ENCODE peak calls at places on chromosomes 5 and 9, in eight cellular contexts. W is sigmoid colon, M is fibroblast of mammary gland, G is A549, I is left ventricle myocardium inferior, D is HFF-Myc, U is foreskin fibroblast, P is stomach. N is an unnamed sample.

GRCh38 chr9:27047126-27047525 is 41.7 kb upstream of the LRRC19 start:
- DNase-seq in W (no peak), M (no peak), G (no peak), I (no peak), D (no peak), U (no peak), P (no peak), N (no peak)

GRCh38 chr9:83199240-83199639 is 136.3 kb upstream of the RASEF start:
- DNase-seq in W (no peak), M (peak), G (peak), I (no peak), D (no peak), U (peak), P (peak), N (peak)

GRCh38 chr5:180006116-180006515 is 65.4 kb downstream of the RNF130 start:
- DNase-seq in W (no peak), M (no peak), G (no peak), I (no peak), D (no peak), U (no peak), P (no peak), N (peak)

GRCh38 chr5:131534995-131535394 is 100.0 kb downstream of the RAPGEF6 start:
- DNase-seq in W (no peak), M (peak), G (no peak), I (no peak), D (no peak), U (no peak), P (no peak), N (no peak)

GRCh38 chr9:6632516-6633328 is 12.8 kb downstream of the GLDC start:
- DNase-seq in W (no peak), M (no peak), G (no peak), I (no peak), D (no peak), U (no peak), P (no peak), N (no peak)

GRCh38 chr5:54611290-54611951 is 93.9 kb downstream of the SNX18 start:
- DNase-seq in W (no peak), M (no peak), G (no peak), I (no peak), D (no peak), U (no peak), P (no peak), N (no peak)

GRCh38 chr9:6910032-6910431 is 152.3 kb downstream of the KDM4C start:
- DNase-seq in W (no peak), M (peak), G (peak), I (no peak), D (no peak), U (no peak), P (no peak), N (no peak)

GRCh38 chr5:136337788-136338187 is 27.6 kb downstream of the TRPC7 start:
- DNase-seq in W (no peak), M (no peak), G (no peak), I (no peak), D (no peak), U (no peak), P (no peak), N (no peak)

GRCh38 chr5:124910354-124911016 is 164.0 kb upstream of the ZNF608 start:
- DNase-seq in W (no peak), M (no peak), G (no peak), I (no peak), D (no peak), U (no peak), P (no peak), N (no peak)

GRCh38 chr5:87121315-87122170 is 146.1 kb upstream of the RASA1 start:
- DNase-seq in W (no peak), M (peak), G (peak), I (no peak), D (peak), U (peak), P (no peak), N (peak)

GRCh38 chr9:129473523-129474244 is 147.2 kb downstream of the C9orf50 start:
- DNase-seq in W (peak), M (peak), G (no peak), I (no peak), D (no peak), U (peak), P (no peak), N (no peak)

GRCh38 chr5:151264113-151264512 is 11.1 kb downstream of the GM2A start:
- DNase-seq in W (no peak), M (peak), G (no peak), I (no peak), D (no peak), U (peak), P (no peak), N (no peak)

GRCh38 chr5:96022971-96023370 is 61.3 kb upstream of the ELL2 start:
- DNase-seq in W (no peak), M (no peak), G (no peak), I (no peak), D (no peak), U (no peak), P (no peak), N (no peak)

GRCh38 chr5:142432369-142432863 is 107.6 kb upstream of the SPRY4 start:
- DNase-seq in W (no peak), M (no peak), G (no peak), I (peak), D (no peak), U (no peak), P (peak), N (no peak)

GRCh38 chr5:173944512-173944911 is 44.5 kb upstream of the C5orf47 start:
- DNase-seq in W (no peak), M (no peak), G (peak), I (no peak), D (no peak), U (no peak), P (no peak), N (no peak)

GRCh38 chr5:17367256-17367845 is 130.7 kb upstream of the TAF11L2 start:
- DNase-seq in W (no peak), M (no peak), G (no peak), I (no peak), D (no peak), U (no peak), P (no peak), N (no peak)

DNA sequence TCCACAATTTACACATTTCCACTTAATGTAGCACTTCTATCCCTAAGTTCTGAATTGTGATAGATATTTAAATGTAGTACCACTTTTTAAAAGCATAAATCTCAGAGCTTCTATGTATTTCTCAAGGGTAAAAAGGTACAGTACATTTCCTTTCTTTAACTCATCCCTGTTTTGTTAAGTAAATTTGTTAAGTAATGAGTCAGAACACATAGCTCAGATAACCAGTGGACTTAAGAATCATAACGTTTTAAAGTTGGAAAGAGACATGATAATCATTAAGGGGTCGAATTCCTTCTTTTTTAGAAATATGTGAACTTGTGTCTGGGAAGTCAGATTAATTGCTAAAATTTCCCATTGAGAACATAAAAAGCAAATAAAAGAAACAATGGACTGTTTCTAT is 810.2 kb upstream of the NUDT12 start:
- DNase-seq in W (no peak), M (no peak), G (no peak), I (no peak), D (no peak), U (no peak), P (no peak), N (no peak)
- H3K4me3 ChIP-seq in W (no peak), M (no peak), G (no peak), I (no peak), D (no peak), U (no peak), P (no peak), N (no peak)

GRCh38 chr5:82670692-82671091 is 392.5 kb upstream of the RPS23 start:
- DNase-seq in W (no peak), M (no peak), G (no peak), I (no peak), D (no peak), U (no peak), P (no peak), N (no peak)
- TF ChIP-seq CTCF in W (no peak), M (no peak), G (no peak), I (no peak), D (no peak), U (no peak), P (no peak), N (no peak)

DNA sequence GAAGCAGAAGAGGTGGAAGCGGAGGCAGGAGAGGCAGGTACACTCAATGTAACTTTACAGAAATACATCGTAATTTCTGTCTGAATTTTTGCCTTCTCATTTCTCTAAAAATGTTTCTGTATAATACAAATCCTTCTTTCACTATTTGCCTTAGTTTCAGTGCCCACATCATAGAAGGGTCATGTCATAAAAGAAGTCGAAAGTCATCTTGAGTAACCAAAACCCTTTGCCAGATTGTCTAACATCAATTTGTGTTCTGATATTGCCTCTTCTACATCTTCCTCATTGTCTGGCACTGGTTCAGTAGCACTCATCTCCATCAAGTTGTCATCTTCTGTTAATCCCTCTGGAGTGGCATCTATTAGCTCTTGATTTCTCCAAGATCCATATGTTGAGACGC is 6.2 kb upstream of the CYFIP2 start:
- DNase-seq in W (no peak), M (no peak), G (no peak), I (no peak), D (no peak), U (no peak), P (no peak), N (no peak)
- H3K4me3 ChIP-seq in W (no peak), M (no peak), G (no peak), I (no peak), D (no peak), U (no peak), P (no peak), N (no peak)

DNA sequence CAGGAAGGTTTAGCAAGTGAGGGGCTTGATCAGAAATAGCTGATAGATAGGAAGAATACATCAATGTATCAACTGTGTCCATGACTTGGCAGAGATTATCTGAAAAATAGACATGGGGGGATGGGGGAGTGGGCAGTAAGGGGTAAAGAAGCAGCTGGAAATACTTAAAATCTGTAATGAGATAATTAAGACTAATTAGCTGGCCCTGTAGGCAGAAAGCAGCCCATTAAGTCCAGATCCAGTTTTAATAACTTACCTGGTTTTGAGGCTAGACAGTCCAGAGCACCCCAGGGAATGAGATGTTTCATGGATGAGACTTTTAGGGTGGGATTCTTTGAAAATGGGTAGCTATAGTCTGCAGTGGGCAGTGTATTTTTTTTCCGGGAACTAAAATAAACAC is 116.9 kb upstream of the TLX3 start:
- DNase-seq in W (no peak), M (no peak), G (no peak), I (no peak), D (no peak), U (no peak), P (no peak), N (no peak)
- TF ChIP-seq CTCF in W (no peak), M (no peak), G (no peak), I (no peak), D (no peak), U (no peak), P (no peak), N (no peak)

DNA sequence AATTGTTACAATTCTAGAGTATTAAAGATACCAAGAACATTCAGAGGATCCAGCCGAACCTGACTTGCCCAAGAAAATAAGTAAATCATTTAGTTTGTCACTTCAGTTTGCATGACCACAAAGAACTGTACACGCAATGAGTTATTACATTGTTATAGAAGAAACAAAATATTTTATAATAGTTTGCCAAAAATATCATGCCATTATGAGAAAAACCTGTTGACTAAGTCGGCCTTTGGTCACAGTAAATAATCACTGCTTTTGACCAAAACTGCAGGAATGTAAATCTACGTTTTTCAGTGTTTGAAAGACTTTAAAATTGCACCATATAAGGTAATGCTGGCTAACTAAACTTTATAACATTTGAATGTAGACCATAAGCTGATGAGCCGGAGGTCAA is 27.9 kb downstream of the TRIO start:
- DNase-seq in W (no peak), M (peak), G (no peak), I (no peak), D (no peak), U (no peak), P (no peak), N (no peak)
- H3K4me3 ChIP-seq in W (no peak), M (no peak), G (no peak), I (no peak), D (no peak), U (no peak), P (no peak), N (no peak)

DNA sequence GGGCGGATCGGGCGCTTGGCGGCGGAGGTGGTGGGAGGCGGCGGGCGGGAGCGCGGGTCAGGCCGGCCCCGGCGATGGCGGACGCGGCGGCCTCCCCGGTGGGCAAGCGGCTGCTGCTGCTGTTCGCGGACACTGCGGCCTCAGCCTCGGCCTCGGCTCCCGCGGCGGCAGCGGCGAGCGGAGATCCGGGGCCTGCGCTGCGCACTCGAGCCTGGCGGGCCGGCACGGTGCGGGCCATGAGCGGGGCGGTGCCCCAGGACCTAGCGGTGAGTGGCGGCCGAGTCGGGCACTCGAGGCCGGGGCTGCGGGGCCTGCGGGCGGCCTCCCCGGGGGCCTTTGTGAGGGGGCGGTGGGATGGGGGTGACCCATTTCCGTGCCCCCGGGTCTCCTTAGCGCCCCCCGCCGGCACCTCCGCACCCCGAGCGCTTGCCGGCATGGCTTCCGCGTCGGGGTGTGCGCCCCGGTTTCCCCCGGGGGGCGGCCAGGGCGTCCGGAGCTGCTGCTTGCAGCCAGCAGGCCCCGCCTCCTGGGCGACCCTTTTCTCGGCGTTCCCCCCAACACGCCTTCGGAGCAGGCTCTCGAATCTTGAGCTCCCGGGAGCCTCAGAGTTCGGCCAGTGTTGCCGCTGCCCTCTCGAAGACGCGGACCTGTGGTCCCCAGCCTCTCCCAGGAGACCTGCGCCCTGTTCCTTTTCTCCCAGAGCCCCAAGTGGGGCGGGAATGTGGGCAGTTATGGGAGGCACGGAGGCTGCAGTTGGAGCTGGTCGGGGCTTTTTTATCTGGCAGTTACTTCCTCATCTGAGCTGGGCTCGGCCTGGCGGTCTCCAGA is 451 bp downstream of the KDM3B start:
- DNase-seq in W (peak), M (peak), G (peak), I (peak), D (no peak), U (no peak), P (peak), N (no peak)
- TF ChIP-seq CTCF in W (no peak), M (no peak), G (peak), I (peak), D (peak), U (peak), P (no peak), N (peak)

DNA sequence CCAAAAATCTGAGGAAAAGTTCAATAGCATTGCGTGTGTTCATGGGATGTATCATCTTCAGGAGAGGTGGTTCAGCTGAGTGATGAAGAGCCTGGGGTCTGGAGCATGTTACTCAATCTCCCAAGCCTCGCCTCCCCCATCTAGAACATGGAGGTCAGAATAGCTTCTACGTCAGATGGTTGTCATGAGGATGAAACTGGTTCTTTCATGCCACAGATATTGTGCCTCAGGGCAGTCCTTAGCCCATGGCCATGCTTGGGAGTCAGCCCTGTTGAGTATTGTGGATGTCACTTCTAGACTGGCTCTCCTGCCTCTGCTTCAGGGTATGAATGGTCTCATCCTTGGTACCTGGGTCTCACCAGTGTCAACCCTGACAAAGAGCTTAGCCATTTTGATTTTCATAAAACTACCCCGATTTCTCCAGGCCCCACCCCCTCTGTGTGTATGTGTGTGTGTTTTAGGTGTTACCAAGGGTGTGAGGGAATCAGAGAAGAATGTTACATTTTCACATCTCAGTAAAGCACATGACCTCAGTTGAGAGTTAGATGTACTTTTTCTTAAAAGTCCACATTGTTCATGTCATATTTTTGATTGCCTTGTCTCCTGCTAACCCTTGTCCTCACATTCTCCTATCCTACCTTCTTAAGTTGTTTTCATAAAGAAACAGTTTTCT is 97.8 kb upstream of the CD180 start:
- DNase-seq in W (no peak), M (no peak), G (no peak), I (no peak), D (no peak), U (no peak), P (no peak), N (no peak)
- H3K4me3 ChIP-seq in W (no peak), M (no peak), G (no peak), I (no peak), D (no peak), U (no peak), P (no peak), N (no peak)

N was measured in retinal pigment epithelial cell.